ENCODE peak calls at places on chromosomes 5 and 9, in nine cellular contexts. U is OCI-LY7; I is left cardiac atrium; Q is RPMI7951; X is foreskin fibroblast; Y is NCI-H2107; C is WTC11; D is EH; Z is activated naive CD4-positive, alpha-beta T cell. J is an unnamed sample.

GRCh38 chr5:131495536-131496399 is 139.3 kb downstream of the RAPGEF6 start:
- DNase-seq in Y (no peak), I (no peak), C (no peak), Q (no peak), X (no peak), Z (no peak), D (no peak), U (no peak), J (no peak)

GRCh38 chr5:17204133-17204489 is 13.3 kb upstream of the BASP1 start:
- DNase-seq in X (no peak), C (no peak), Q (no peak), I (no peak), Y (no peak), D (no peak), U (no peak), Z (no peak), J (no peak)

GRCh38 chr9:95181226-95181818 is 136.2 kb downstream of the FANCC start:
- DNase-seq in X (peak; percentile 53), I (no peak), D (peak; percentile 23), U (peak; percentile 39), C (no peak), Y (no peak), Q (peak; percentile 11), Z (no peak), J (no peak)

GRCh38 chr5:95069948-95070347 is 214.9 kb downstream of the MCTP1 start:
- DNase-seq in D (no peak), Q (peak; percentile 10), X (no peak), Y (no peak), U (no peak), Z (no peak), C (no peak), I (no peak), J (no peak)

GRCh38 chr9:98021306-98022040 is 35.1 kb upstream of the NANS start:
- DNase-seq in D (no peak), Z (no peak), Q (no peak), X (no peak), I (no peak), C (no peak), U (no peak), Y (no peak), J (no peak)

GRCh38 chr5:137696481-137696880 is 39.4 kb downstream of the KLHL3 start:
- DNase-seq in U (no peak), Y (no peak), Q (no peak), X (peak; percentile 48), D (peak; percentile 44), I (no peak), Z (no peak), C (no peak), J (no peak)

GRCh38 chr9:6055213-6055612 is 39.8 kb upstream of the RANBP6 start:
- DNase-seq in I (no peak), Y (peak; percentile 33), Q (peak; percentile 73), U (peak; percentile 77), D (peak; percentile 75), C (peak; percentile 30), X (peak; percentile 89), Z (no peak), J (peak; percentile 97)

GRCh38 chr5:72065751-72066255 is 41.5 kb upstream of the MAP1B start:
- DNase-seq in Z (no peak), D (peak; percentile 29), C (peak; percentile 82), X (peak; percentile 30), U (no peak), I (no peak), Q (no peak), Y (peak; percentile 16), J (no peak)

GRCh38 chr5:163347671-163348070 is 89.7 kb upstream of the CCNG1 start:
- DNase-seq in D (peak; percentile 56), U (peak; percentile 70), Z (peak; percentile 0), C (peak; percentile 72), I (peak; percentile 42), X (peak; percentile 63), Q (peak; percentile 44), Y (peak; percentile 2), J (peak; percentile 10)

GRCh38 chr5:44809215-44809955 is 638 bp downstream of the MRPS30 start:
- DNase-seq in D (peak; percentile 60), C (peak; percentile 47), X (peak; percentile 70), U (peak; percentile 71), Q (peak; percentile 54), Z (peak; percentile 34), Y (peak; percentile 43), I (peak; percentile 29), J (peak; percentile 13)

GRCh38 chr5:33332804-33333203 is 108.0 kb upstream of the TARS1 start:
- DNase-seq in X (no peak), Y (no peak), C (no peak), Z (no peak), U (peak; percentile 92), I (no peak), Q (no peak), D (no peak), J (no peak)

GRCh38 chr5:159097461-159098284 is 2.0 kb downstream of the EBF1 start:
- DNase-seq in I (peak; percentile 58), C (peak; percentile 35), X (peak; percentile 76), Z (no peak), Y (no peak), U (peak; percentile 68), D (peak; percentile 47), Q (peak; percentile 10), J (peak; percentile 23)

GRCh38 chr5:90365328-90365727 is 44.2 kb downstream of the CETN3 start:
- DNase-seq in D (no peak), Q (no peak), Y (no peak), Z (no peak), C (no peak), U (no peak), I (no peak), X (no peak), J (no peak)

GRCh38 chr9:80074439-80074838 is 502.7 kb downstream of the TLE4 start:
- DNase-seq in X (no peak), I (peak; percentile 25), Q (no peak), Y (no peak), C (no peak), D (peak; percentile 1), U (no peak), Z (no peak), J (no peak)

GRCh38 chr5:86623785-86624483 is 6.2 kb downstream of the COX7C start:
- DNase-seq in Q (no peak), X (peak; percentile 6), U (no peak), Y (no peak), I (no peak), C (no peak), Z (no peak), D (no peak), J (no peak)

GRCh38 chr9:91771864-91772263 is 178.2 kb downstream of the ROR2 start:
- DNase-seq in C (no peak), Z (no peak), U (no peak), Y (no peak), X (peak; percentile 63), I (no peak), D (no peak), Q (no peak), J (no peak)

GRCh38 chr5:175809531-175810121 is 61.8 kb upstream of the CPLX2 start:
- DNase-seq in Q (peak; percentile 95), Y (no peak), Z (no peak), X (peak; percentile 85), U (no peak), C (no peak), D (peak; percentile 99), I (no peak), J (peak; percentile 76)

GRCh38 chr5:78611161-78611605 is 37.4 kb downstream of the LHFPL2 start:
- DNase-seq in Z (no peak), Y (no peak), D (peak; percentile 61), Q (peak; percentile 50), X (peak; percentile 37), I (no peak), C (peak; percentile 57), U (no peak), J (no peak)

GRCh38 chr9:80994892-80995291 is 694.5 kb downstream of the TLE1 start:
- DNase-seq in U (no peak), Q (peak; percentile 59), I (no peak), Z (no peak), C (no peak), Y (no peak), D (no peak), X (peak; percentile 30), J (no peak)

GRCh38 chr9:91074866-91075265 is 273.2 kb downstream of the SYK start:
- DNase-seq in C (no peak), Y (no peak), U (no peak), Q (no peak), D (no peak), Z (no peak), I (no peak), X (no peak), J (no peak)

GRCh38 chr5:143401253-143401845 is 2.1 kb downstream of the NR3C1 start:
- DNase-seq in Z (no peak), U (no peak), X (peak; percentile 16), Y (no peak), C (no peak), I (no peak), D (no peak), Q (no peak), J (no peak)

GRCh38 chr5:677131-678101 is 15.7 kb downstream of the TPPP start:
- DNase-seq in U (no peak), X (no peak), I (peak; percentile 23), Y (no peak), C (no peak), D (no peak), Z (no peak), Q (no peak), J (no peak)

GRCh38 chr9:5515261-5515650 is 4.9 kb downstream of the PDCD1LG2 start:
- DNase-seq in D (no peak), Y (no peak), Z (no peak), X (no peak), I (no peak), C (no peak), U (no peak), Q (no peak), J (no peak)

GRCh38 chr5:128574041-128574440 is 36.0 kb upstream of the FBN2 start:
- DNase-seq in I (no peak), Z (no peak), Q (no peak), U (no peak), Y (no peak), D (peak; percentile 63), X (peak; percentile 58), C (no peak), J (no peak)

GRCh38 chr5:124162782-124163532 is 583.5 kb downstream of the ZNF608 start:
- DNase-seq in Y (no peak), I (peak; percentile 26), D (no peak), Q (peak; percentile 39), U (peak; percentile 72), Z (no peak), C (no peak), X (peak; percentile 64), J (no peak)

GRCh38 chr5:17696625-17697024 is 62.4 kb downstream of the TAF11L14 start:
- DNase-seq in I (no peak), Q (no peak), C (no peak), D (no peak), Z (no peak), Y (no peak), X (no peak), U (no peak), J (no peak)

GRCh38 chr5:54313311-54314270 is 3.2 kb upstream of the ARL15 start:
- DNase-seq in I (no peak), D (no peak), Y (no peak), Z (no peak), X (no peak), U (no peak), Q (no peak), C (no peak), J (no peak)

GRCh38 chr5:126339215-126339805 is 83.9 kb upstream of the GRAMD2B start:
- DNase-seq in U (peak; percentile 74), I (no peak), D (peak; percentile 77), Y (no peak), X (peak; percentile 84), Z (no peak), Q (peak; percentile 61), C (peak; percentile 14), J (peak; percentile 58)

GRCh38 chr9:85258823-85259370 is 482.9 kb downstream of the AGTPBP1 start:
- DNase-seq in Z (no peak), C (peak; percentile 75), D (peak; percentile 49), I (peak; percentile 64), Y (no peak), Q (peak; percentile 39), U (peak; percentile 7), X (peak; percentile 69), J (peak; percentile 59)

GRCh38 chr5:6849569-6849968 is 136.3 kb downstream of the TENT4A start:
- DNase-seq in U (no peak), D (peak; percentile 3), C (no peak), X (no peak), Y (no peak), Z (no peak), Q (peak; percentile 59), I (no peak), J (no peak)

GRCh38 chr5:149576021-149576420 is 5.3 kb upstream of the ARHGEF37 start:
- DNase-seq in Q (no peak), U (no peak), C (no peak), Z (no peak), I (no peak), Y (no peak), D (no peak), X (no peak), J (no peak)

J was measured in AG09309.